ENCODE peak calls at places on chromosomes 5 and 9, in seven cellular contexts. P is pancreas, S is brain microvascular endothelial cell, X is hepatocyte, Q is H9, E is fibroblast of lung, G is neural progenitor cell. H is an unnamed sample.
A peak's percentile ranks its signal among the peaks of the same experiment; 100 is the strongest.

GRCh38 chr5:22496666-22497065 is 356.5 kb downstream of the CDH12 start:
- DNase-seq in P (no peak), S (no peak), X (no peak), Q (no peak), E (no peak), G (no peak), H (no peak)

GRCh38 chr9:81344366-81344765 is 345.0 kb downstream of the TLE1 start:
- DNase-seq in P (no peak), S (no peak), X (no peak), Q (no peak), E (no peak), G (peak; percentile 34), H (no peak)

GRCh38 chr5:173693670-173694069 is 77.2 kb upstream of the BOD1 start:
- DNase-seq in P (no peak), S (no peak), X (peak; percentile 30), Q (no peak), E (no peak), G (no peak), H (no peak)

GRCh38 chr5:119355244-119355635 is 579 bp upstream of the TNFAIP8 start:
- DNase-seq in P (no peak), S (no peak), X (peak; percentile 46), Q (peak; percentile 78), E (no peak), G (peak; percentile 55), H (no peak)

GRCh38 chr5:81014348-81014747 is 54.2 kb downstream of the RASGRF2 start:
- DNase-seq in P (no peak), S (no peak), X (no peak), Q (no peak), E (no peak), G (no peak), H (no peak)

GRCh38 chr9:95505676-95506437 is 10.9 kb downstream of the PTCH1 start:
- DNase-seq in P (peak; percentile 61), S (no peak), X (peak; percentile 85), Q (peak; percentile 61), E (peak; percentile 75), G (peak; percentile 93), H (peak; percentile 66)

GRCh38 chr5:40999966-41000365 is 71.2 kb downstream of the MROH2B start:
- DNase-seq in P (no peak), S (no peak), X (no peak), Q (no peak), E (no peak), G (no peak), H (no peak)

GRCh38 chr9:106644661-106645060 is 218.3 kb upstream of the ZNF462 start:
- DNase-seq in P (no peak), S (no peak), X (no peak), Q (no peak), E (no peak), G (no peak), H (no peak)

GRCh38 chr9:70404261-70404660 is 10.2 kb downstream of the KLF9 start:
- DNase-seq in P (no peak), S (no peak), X (no peak), Q (no peak), E (no peak), G (no peak), H (no peak)

GRCh38 chr5:124677376-124677998 is 69.0 kb downstream of the ZNF608 start:
- DNase-seq in P (no peak), S (peak; percentile 31), X (no peak), Q (no peak), E (peak; percentile 82), G (no peak), H (peak; percentile 79)

GRCh38 chr5:36305571-36306326 is 4.0 kb upstream of the RANBP3L start:
- DNase-seq in P (peak; percentile 31), S (peak; percentile 33), X (peak; percentile 42), Q (peak; percentile 45), E (peak; percentile 86), G (no peak), H (peak; percentile 36)

GRCh38 chr9:98142925-98143481 is 24.0 kb upstream of the TRIM14 start:
- DNase-seq in P (no peak), S (no peak), X (no peak), Q (no peak), E (no peak), G (no peak), H (no peak)

GRCh38 chr5:66932446-66932845 is 264.2 kb downstream of the CD180 start:
- DNase-seq in P (no peak), S (no peak), X (no peak), Q (no peak), E (peak; percentile 57), G (no peak), H (no peak)

GRCh38 chr9:78234810-78235209 is 1.1 kb upstream of the CEP78 start:
- DNase-seq in P (no peak), S (peak; percentile 46), X (no peak), Q (no peak), E (no peak), G (peak; percentile 2), H (no peak)

GRCh38 chr5:106417566-106417965 is 1253.2 kb downstream of the EFNA5 start:
- DNase-seq in P (no peak), S (no peak), X (no peak), Q (no peak), E (peak; percentile 59), G (no peak), H (no peak)
- H3K27ac ChIP-seq in P (no peak overlapping the region), S (no peak overlapping the region), X (no peak overlapping the region), Q (no peak overlapping the region), E (no peak overlapping the region), G (no peak overlapping the region), H (no peak overlapping the region)

GRCh38 chr9:35564658-35565061 is 40.4 kb upstream of the TESK1 start:
- DNase-seq in P (no peak), S (no peak), X (no peak), Q (no peak), E (no peak), G (no peak), H (no peak)

GRCh38 chr9:35568196-35568595 is 36.9 kb upstream of the TESK1 start:
- DNase-seq in P (no peak), S (no peak), X (no peak), Q (no peak), E (no peak), G (no peak), H (no peak)

GRCh38 chr9:35563791-35564197 is 41.3 kb upstream of the TESK1 start:
- DNase-seq in P (no peak), S (no peak), X (peak; percentile 62), Q (peak; percentile 65), E (no peak), G (peak; percentile 68), H (no peak)

GRCh38 chr9:35569206-35569605 is 35.9 kb upstream of the TESK1 start:
- DNase-seq in P (no peak), S (no peak), X (no peak), Q (no peak), E (no peak), G (no peak), H (no peak)

GRCh38 chr9:35566417-35566816 is 38.6 kb upstream of the TESK1 start:
- DNase-seq in P (no peak), S (peak; percentile 40), X (no peak), Q (no peak), E (no peak), G (no peak), H (no peak)
- TF ChIP-seq CTCF in P (no peak), S (peak; percentile 18), X (no peak), Q (peak; percentile 24), E (no peak), G (no peak), H (no peak)

GRCh38 chr9:92345582-92345981 is 19.8 kb downstream of the CENPP start:
- DNase-seq in P (no peak), S (no peak), X (no peak), Q (no peak), E (no peak), G (no peak), H (no peak)
- H3K27me3 ChIP-seq in P (no peaks in the 10 kb centered on the region), S (no peaks in the 10 kb centered on the region), X (no peaks in the 10 kb centered on the region), Q (no peaks in the 10 kb centered on the region), E (no peaks in the 10 kb centered on the region), G (no peaks in the 10 kb centered on the region), H (no peaks in the 10 kb centered on the region)

GRCh38 chr5:138876811-138877210 is 1.7 kb upstream of the LRRTM2 start:
- DNase-seq in P (no peak), S (no peak), X (no peak), Q (no peak), E (no peak), G (no peak), H (no peak)

GRCh38 chr5:138873886-138874200 is 1.3 kb downstream of the LRRTM2 start:
- DNase-seq in P (no peak), S (no peak), X (no peak), Q (no peak), E (no peak), G (no peak), H (no peak)

GRCh38 chr5:138874241-138874640 is 894 bp downstream of the LRRTM2 start:
- DNase-seq in P (no peak), S (no peak), X (no peak), Q (no peak), E (peak; percentile 40), G (no peak), H (peak; percentile 70)

GRCh38 chr5:138873096-138873885 is 1.8 kb downstream of the LRRTM2 start:
- DNase-seq in P (no peak), S (no peak), X (no peak), Q (no peak), E (no peak), G (no peak), H (no peak)

DNA sequence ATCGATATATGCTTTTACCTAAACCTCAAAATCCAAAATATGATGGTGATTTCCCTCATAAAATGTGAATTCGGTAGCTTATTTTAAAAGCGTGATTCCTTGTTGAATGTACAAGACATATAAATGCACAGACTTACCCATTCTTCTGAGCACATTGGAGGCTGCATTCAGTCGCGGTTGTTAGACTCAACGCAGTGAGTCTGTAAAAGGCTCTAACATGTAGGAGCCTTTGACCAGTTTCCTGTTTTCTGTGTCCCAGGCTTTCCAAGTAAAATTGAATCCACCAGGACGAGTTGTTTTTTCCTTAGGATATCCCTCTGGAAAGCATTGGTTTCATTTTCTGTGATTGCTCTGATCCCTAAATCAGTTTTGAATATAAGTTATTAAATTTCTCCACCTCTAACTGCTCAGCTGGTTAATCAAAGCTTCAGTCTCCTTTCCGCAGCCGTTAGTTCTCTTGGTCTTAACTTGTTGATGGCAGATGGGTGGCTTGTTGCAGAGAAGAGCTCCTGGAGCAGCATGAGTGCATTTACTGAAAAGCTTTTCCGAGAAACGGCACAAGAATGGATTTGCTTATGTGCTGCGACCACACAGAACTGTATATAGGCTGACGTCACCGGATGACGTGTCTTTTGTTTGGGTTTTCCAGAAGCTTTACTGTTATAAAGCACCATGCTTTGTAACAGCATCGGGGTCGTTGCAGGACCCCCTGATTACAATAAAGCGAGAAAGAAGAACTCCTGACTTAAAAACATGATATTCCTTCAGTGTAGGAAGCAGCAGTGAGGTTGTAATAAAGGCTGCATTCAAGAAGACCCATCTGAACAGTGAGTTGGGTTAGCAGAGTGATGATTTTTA is at the start of gene LRRTM2:
- DNase-seq in P (no peak), S (peak; percentile 45), X (peak; percentile 43), Q (no peak), E (peak; percentile 94), G (peak; percentile 25), H (peak; percentile 74)
- H3K27ac ChIP-seq in P (no peak within 1 kb of the TSS), S (no peak within 1 kb of the TSS), X (peak within 1 kb of the TSS; percentile 66), Q (no peak within 1 kb of the TSS), E (peak within 1 kb of the TSS; percentile 76), G (no peak within 1 kb of the TSS), H (peak within 1 kb of the TSS; percentile 88)